ENCODE peak calls at places on chromosome 7, in ten cellular contexts. T is NCI-H1694; O is NB4; V is GM04503; L is LHCN-M2; P is left ventricle myocardium superior; F is CD4-positive, CD25-positive, alpha-beta regulatory T cell; X is T follicular helper cell; M is activated CD4-positive, alpha-beta memory T cell treated with anti-CD3 and anti-CD28 coated beads, Interleukin-2, amount 10 ng/mL, durations not matched to agents 7 days and 5 days; E is HT1080. J is an unnamed sample.

GRCh38 chr7:137882261-137882668 is 35.5 kb upstream of the DGKI start:
- DNase-seq in T (no peak), O (peak), V (peak), L (peak), P (no peak), F (peak), X (no peak), M (peak), E (peak), J (no peak)

GRCh38 chr7:88401009-88401623 is 94.4 kb upstream of the STEAP4 start:
- DNase-seq in T (no peak), O (peak), V (no peak), L (peak), P (no peak), F (peak), X (no peak), M (no peak), E (no peak), J (no peak)

GRCh38 chr7:107989618-107990373 is 13.2 kb downstream of the LAMB1 start:
- DNase-seq in T (no peak), O (no peak), V (peak), L (peak), P (peak), F (no peak), X (no peak), M (no peak), E (peak), J (no peak)

GRCh38 chr7:157309990-157310668 is 26.7 kb upstream of the DNAJB6 start:
- DNase-seq in T (no peak), O (no peak), V (peak), L (peak), P (no peak), F (no peak), X (no peak), M (no peak), E (peak), J (no peak)

GRCh38 chr7:1348836-1349335 is 110.4 kb downstream of the MICALL2 start:
- DNase-seq in T (no peak), O (no peak), V (no peak), L (no peak), P (no peak), F (no peak), X (no peak), M (no peak), E (no peak), J (no peak)

GRCh38 chr7:28958235-28958945 is at the start of gene TRIL:
- DNase-seq in T (no peak), O (no peak), V (no peak), L (peak), P (peak), F (peak), X (no peak), M (no peak), E (no peak), J (no peak)

GRCh38 chr7:1681581-1681980 is 11.5 kb downstream of the ELFN1 start:
- DNase-seq in T (no peak), O (no peak), V (no peak), L (no peak), P (no peak), F (no peak), X (no peak), M (peak), E (no peak), J (no peak)

GRCh38 chr7:100911484-100911883 is 15.8 kb upstream of the ACHE start:
- DNase-seq in T (no peak), O (no peak), V (no peak), L (no peak), P (no peak), F (no peak), X (no peak), M (no peak), E (no peak), J (no peak)

GRCh38 chr7:116511552-116512523 is 12.3 kb downstream of the CAV2 start:
- DNase-seq in T (no peak), O (peak), V (no peak), L (peak), P (peak), F (peak), X (no peak), M (peak), E (peak), J (no peak)

GRCh38 chr7:151756866-151757265 is 120.0 kb downstream of the PRKAG2 start:
- DNase-seq in T (no peak), O (no peak), V (no peak), L (no peak), P (no peak), F (no peak), X (no peak), M (no peak), E (no peak), J (no peak)

GRCh38 chr7:141073641-141074161 is at the start of gene TMEM178B:
- DNase-seq in T (no peak), O (no peak), V (no peak), L (no peak), P (no peak), F (peak), X (no peak), M (peak), E (no peak), J (no peak)

GRCh38 chr7:157975401-157976372 is 611.9 kb downstream of the PTPRN2 start:
- DNase-seq in T (no peak), O (no peak), V (no peak), L (no peak), P (no peak), F (no peak), X (no peak), M (no peak), E (no peak), J (no peak)

GRCh38 chr7:148507741-148508285 is 82.8 kb upstream of the C7orf33 start:
- DNase-seq in T (no peak), O (no peak), V (no peak), L (no peak), P (no peak), F (no peak), X (no peak), M (no peak), E (no peak), J (no peak)

GRCh38 chr7:74254858-74255379 is 720 bp upstream of the RFC2 start:
- DNase-seq in T (no peak), O (peak), V (no peak), L (no peak), P (no peak), F (peak), X (no peak), M (peak), E (no peak), J (no peak)

GRCh38 chr7:127844707-127845331 is 186.4 kb downstream of the LRRC4 start:
- DNase-seq in T (no peak), O (no peak), V (no peak), L (peak), P (peak), F (no peak), X (no peak), M (no peak), E (peak), J (no peak)

GRCh38 chr7:129110575-129111376 is 33.7 kb upstream of the TSPAN33 start:
- DNase-seq in T (no peak), O (no peak), V (no peak), L (no peak), P (no peak), F (no peak), X (no peak), M (no peak), E (no peak), J (no peak)

GRCh38 chr7:134532155-134533089 is 5.1 kb downstream of the AKR1B10 start:
- DNase-seq in T (no peak), O (no peak), V (no peak), L (no peak), P (no peak), F (no peak), X (no peak), M (no peak), E (no peak), J (no peak)

GRCh38 chr7:103573479-103574058 is 127.6 kb upstream of the SLC26A5 start:
- DNase-seq in T (peak), O (peak), V (peak), L (peak), P (no peak), F (peak), X (no peak), M (no peak), E (peak), J (no peak)

GRCh38 chr7:42198974-42199668 is 37.9 kb downstream of the GLI3 start:
- DNase-seq in T (no peak), O (no peak), V (peak), L (peak), P (no peak), F (no peak), X (no peak), M (no peak), E (no peak), J (no peak)

GRCh38 chr7:158109364-158110033 is 478.1 kb downstream of the PTPRN2 start:
- DNase-seq in T (no peak), O (peak), V (no peak), L (peak), P (no peak), F (no peak), X (no peak), M (no peak), E (no peak), J (no peak)

GRCh38 chr7:44155191-44156185 is 14.4 kb upstream of the MYL7 start:
- DNase-seq in T (peak), O (no peak), V (no peak), L (no peak), P (no peak), F (no peak), X (no peak), M (no peak), E (no peak), J (no peak)

GRCh38 chr7:96388166-96388565 is 66.3 kb upstream of the SLC25A13 start:
- DNase-seq in T (no peak), O (no peak), V (no peak), L (peak), P (no peak), F (no peak), X (no peak), M (no peak), E (peak), J (no peak)

GRCh38 chr7:11726251-11727155 is 105.5 kb downstream of the THSD7A start:
- DNase-seq in T (peak), O (no peak), V (peak), L (no peak), P (peak), F (no peak), X (no peak), M (no peak), E (no peak), J (no peak)